ENCODE peak calls at places on chromosomes 13 and 19, in four cellular contexts. H is A549, T is HepG2, G is K562. P is an unnamed sample.

GRCh38 chr13:82088781-82089180 is 1747.9 kb upstream of the SPRY2 start:
- DNase-seq in H (no peak), T (no peak), G (no peak), P (no peak)

GRCh38 chr13:112587767-112588489 is at the start of gene TUBGCP3:
- DNase-seq in H (peak), T (peak), G (peak), P (no peak)

GRCh38 chr13:97627566-97627965 is 193.6 kb downstream of the RAP2A start:
- DNase-seq in H (no peak), T (peak), G (peak), P (no peak)

GRCh38 chr13:33328691-33329090 is 43.1 kb upstream of the STARD13 start:
- DNase-seq in H (no peak), T (no peak), G (no peak), P (no peak)

GRCh38 chr19:10404888-10405808 is 1.8 kb upstream of the CDC37 start:
- DNase-seq in H (no peak), T (no peak), G (no peak), P (no peak)

GRCh38 chr19:48330012-48330681 is 4.8 kb downstream of the EMP3 start:
- DNase-seq in H (no peak), T (no peak), G (no peak), P (peak)

GRCh38 chr13:91359071-91359470 is 11.6 kb downstream of the MIR17HG start:
- DNase-seq in H (no peak), T (no peak), G (no peak), P (no peak)

GRCh38 chr19:17294051-17294891 is 9.0 kb downstream of the ABHD8 start:
- DNase-seq in H (peak), T (no peak), G (peak), P (no peak)

GRCh38 chr13:93262729-93263128 is 36.1 kb downstream of the GPC6 start:
- DNase-seq in H (no peak), T (no peak), G (no peak), P (no peak)

GRCh38 chr19:35977446-35978222 is 17.4 kb upstream of the SDHAF1 start:
- DNase-seq in H (peak), T (peak), G (peak), P (no peak)

GRCh38 chr13:33289966-33290365 is 4.4 kb upstream of the STARD13 start:
- DNase-seq in H (no peak), T (no peak), G (no peak), P (no peak)

GRCh38 chr19:52638601-52639000 is 446 bp upstream of the ZNF83 start:
- DNase-seq in H (no peak), T (no peak), G (peak), P (no peak)

GRCh38 chr19:52637718-52638585 is at the start of gene ZNF83:
- DNase-seq in H (no peak), T (peak), G (peak), P (peak)

GRCh38 chr19:52646571-52647222 is 8.5 kb upstream of the ZNF83 start:
- DNase-seq in H (no peak), T (no peak), G (no peak), P (no peak)

GRCh38 chr19:52635786-52636570 is 2.2 kb downstream of the ZNF83 start:
- DNase-seq in H (no peak), T (no peak), G (no peak), P (no peak)

GRCh38 chr19:52640916-52641315 is 2.8 kb upstream of the ZNF83 start:
- DNase-seq in H (no peak), T (no peak), G (peak), P (no peak)
- TF ChIP-seq USF2 in H (no peak), T (no peak), G (no peak), P (no peak)

GRCh38 chr13:94825507-94825906 is 113.2 kb upstream of the SOX21 start:
- DNase-seq in H (no peak), T (no peak), G (no peak), P (no peak)

GRCh38 chr13:94824601-94825000 is 112.3 kb upstream of the SOX21 start:
- DNase-seq in H (no peak), T (no peak), G (no peak), P (no peak)

DNA sequence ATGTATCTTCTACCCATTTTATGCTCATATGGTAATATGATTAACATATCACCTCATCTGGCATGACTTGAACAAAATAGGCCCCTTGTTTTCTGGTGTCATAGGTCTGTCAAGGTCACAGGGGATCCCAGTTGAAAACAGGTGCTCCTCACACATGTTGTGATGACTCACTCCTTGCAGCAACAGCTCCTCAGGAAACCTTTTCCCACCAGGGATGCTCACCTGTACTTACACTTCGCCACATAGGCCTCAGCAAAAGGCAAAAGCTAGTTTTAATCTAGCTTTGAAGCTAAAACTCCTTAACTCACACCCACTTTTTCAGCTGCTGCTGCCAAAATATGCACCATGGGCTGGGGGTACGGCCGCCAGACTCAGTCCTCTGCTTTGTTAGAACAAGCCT is 110.0 kb upstream of the SOX21 start:
- DNase-seq in H (no peak), T (no peak), G (no peak), P (no peak)
- TF ChIP-seq JUNB in H (no peak), T (no peak), G (no peak), P (no peak)

GRCh38 chr13:34730966-34731365 is 211.1 kb upstream of the NBEA start:
- DNase-seq in H (no peak), T (no peak), G (no peak), P (no peak)

GRCh38 chr13:34738251-34739170 is 203.6 kb upstream of the NBEA start:
- DNase-seq in H (no peak), T (no peak), G (no peak), P (no peak)

GRCh38 chr13:34734932-34735331 is 207.1 kb upstream of the NBEA start:
- DNase-seq in H (no peak), T (no peak), G (no peak), P (no peak)

GRCh38 chr13:34731486-34731885 is 210.6 kb upstream of the NBEA start:
- DNase-seq in H (no peak), T (no peak), G (no peak), P (no peak)

DNA sequence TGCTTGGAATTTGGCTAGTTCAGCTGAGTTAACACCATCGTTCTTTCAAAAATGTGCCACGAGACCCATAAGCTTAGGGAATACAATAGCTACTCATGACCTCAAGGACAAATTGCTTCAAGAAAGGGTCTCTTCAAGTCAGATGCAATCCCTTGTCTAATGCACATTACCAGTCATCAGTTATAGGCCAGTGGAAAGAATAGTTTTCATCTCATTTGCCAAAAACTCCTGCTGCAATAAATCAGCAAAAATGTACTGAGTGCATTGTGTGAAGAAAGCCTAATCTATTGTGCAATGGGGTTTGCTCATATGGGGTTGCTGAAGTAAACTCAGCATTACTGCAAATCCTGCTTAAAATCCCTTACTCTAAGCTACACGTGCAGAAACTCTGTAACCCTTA is 208.3 kb upstream of the NBEA start:
- DNase-seq in H (no peak), T (no peak), G (no peak), P (no peak)
- TF ChIP-seq USF2 in H (no peak), T (no peak), G (no peak), P (no peak)

GRCh38 chr19:1873524-1874473 is 10.4 kb upstream of the KLF16 start:
- DNase-seq in H (no peak), T (no peak), G (peak), P (no peak)
- TF ChIP-seq JUNB in H (no peak), T (no peak), G (no peak), P (no peak)

GRCh38 chr19:41495589-41495988 is 52.6 kb downstream of the ERICH4 start:
- DNase-seq in H (no peak), T (no peak), G (no peak), P (no peak)

GRCh38 chr19:41492843-41493242 is 49.9 kb downstream of the ERICH4 start:
- DNase-seq in H (no peak), T (no peak), G (no peak), P (no peak)
- TF ChIP-seq USF2 in H (no peak), T (no peak), G (no peak), P (no peak)

DNA sequence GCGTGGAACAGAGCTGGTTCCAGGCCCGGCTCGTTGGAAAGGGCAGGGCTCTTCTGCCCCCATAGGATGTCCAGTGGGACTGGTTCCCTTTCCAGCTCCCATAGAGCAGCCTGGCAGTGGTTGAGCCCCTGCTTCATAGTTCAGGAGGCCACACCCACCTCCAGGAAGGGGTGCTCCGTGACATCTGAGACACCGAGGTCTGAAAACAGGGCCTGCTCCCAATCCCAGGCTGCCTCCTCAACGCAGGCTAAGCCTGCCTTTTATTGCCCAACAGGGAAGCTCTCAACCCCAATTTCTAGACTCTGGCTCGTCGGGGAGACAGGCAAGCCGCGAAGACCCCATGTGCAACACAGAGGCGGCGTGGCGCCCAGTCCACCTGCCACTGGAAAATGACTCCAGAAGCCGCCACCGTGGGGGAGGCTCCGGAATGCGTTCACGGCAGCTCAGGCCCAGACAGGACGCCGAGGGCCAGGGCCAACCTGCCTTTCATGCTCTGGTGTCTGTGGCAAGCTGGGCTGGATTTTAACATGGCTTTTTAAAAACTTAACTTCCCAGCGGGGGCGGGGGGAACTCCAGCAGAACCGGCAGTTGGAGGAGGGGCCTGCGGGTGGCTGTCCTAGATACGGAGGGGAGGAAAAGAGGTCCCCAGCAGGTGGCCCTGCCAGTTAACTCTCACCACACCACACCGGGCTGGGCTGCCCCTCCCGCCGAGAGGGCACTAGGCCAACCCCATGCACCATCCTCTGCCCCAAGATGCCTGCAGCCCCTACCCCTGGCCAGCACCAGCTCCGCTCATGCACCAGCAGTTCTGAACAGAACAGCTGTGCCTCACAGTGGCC is 17.9 kb upstream of the TINCR start:
- DNase-seq in H (no peak), T (no peak), G (peak), P (no peak)
- TF ChIP-seq JUNB in H (no peak), T (no peak), G (no peak), P (no peak)

DNA sequence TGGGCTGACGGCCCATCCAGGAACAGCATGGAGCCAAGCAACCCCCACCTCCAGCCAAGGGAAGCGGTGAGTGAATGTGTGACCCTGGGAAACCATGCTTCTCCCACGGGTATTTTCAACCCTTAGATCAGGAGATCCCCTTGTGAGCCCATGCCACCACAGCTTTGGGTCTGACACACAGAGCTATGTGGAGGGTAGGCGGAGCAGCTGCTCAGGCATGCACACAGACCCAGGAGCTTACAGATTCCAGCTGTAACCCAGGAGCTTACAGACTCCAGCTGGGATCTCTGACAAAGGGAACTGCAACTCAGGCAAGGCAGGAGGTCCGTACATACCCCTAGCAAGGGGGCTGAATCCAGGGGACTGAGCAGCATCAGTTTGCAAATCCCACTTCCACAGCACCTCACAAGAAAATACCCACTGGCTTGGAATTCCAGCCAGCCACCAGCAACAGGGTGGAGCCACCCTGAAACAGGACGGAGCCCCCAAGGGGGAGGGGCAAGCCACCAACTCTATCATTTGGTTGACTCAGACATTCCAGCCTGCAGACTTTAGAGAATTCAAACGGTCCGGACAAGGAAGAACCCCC is 40.8 kb upstream of the RFXAP start:
- DNase-seq in H (no peak), T (peak), G (no peak), P (peak)
- TF ChIP-seq USF2 in H (no peak), T (no peak), G (no peak), P (no peak)

GRCh38 chr19:32201661-32202060 is 143.7 kb upstream of the ZNF507 start:
- DNase-seq in H (no peak), T (no peak), G (no peak), P (no peak)
- TF ChIP-seq JUNB in H (no peak), T (no peak), G (no peak), P (no peak)

GRCh38 chr13:25844559-25845434 is 207.0 kb downstream of the SHISA2 start:
- DNase-seq in H (no peak), T (no peak), G (no peak), P (no peak)

GRCh38 chr13:25848822-25849740 is 202.7 kb downstream of the SHISA2 start:
- DNase-seq in H (no peak), T (no peak), G (no peak), P (no peak)

GRCh38 chr13:25847145-25847544 is 204.7 kb downstream of the SHISA2 start:
- DNase-seq in H (no peak), T (no peak), G (no peak), P (peak)

GRCh38 chr13:25846227-25846984 is 205.4 kb downstream of the SHISA2 start:
- DNase-seq in H (no peak), T (no peak), G (no peak), P (no peak)

GRCh38 chr13:25847635-25848616 is 203.9 kb downstream of the SHISA2 start:
- DNase-seq in H (no peak), T (no peak), G (no peak), P (no peak)
- TF ChIP-seq USF2 in H (no peak), T (no peak), G (no peak), P (no peak)

P was measured in GM12878.